ENCODE peak calls at places on chromosome 16, in five cellular contexts. D is AG08396, R is ovary, S is A172, K is mesendoderm. E is an unnamed sample.

GRCh38 chr16:12590963-12591362 is 212.7 kb downstream of the CPPED1 start:
- DNase-seq in D (no peak), R (no peak), S (no peak), K (no peak), E (no peak)

GRCh38 chr16:1028056-1028455 is 44.5 kb upstream of the SSTR5 start:
- DNase-seq in D (no peak), R (no peak), S (no peak), K (no peak), E (no peak)

GRCh38 chr16:53773150-53773846 is 69.3 kb downstream of the FTO start:
- DNase-seq in D (peak), R (no peak), S (peak), K (peak), E (no peak)

GRCh38 chr16:83215417-83216001 is 588.7 kb downstream of the CDH13 start:
- DNase-seq in D (peak), R (no peak), S (peak), K (peak), E (peak)

GRCh38 chr16:86129541-86129940 is 230.6 kb downstream of the IRF8 start:
- DNase-seq in D (no peak), R (no peak), S (no peak), K (no peak), E (no peak)

GRCh38 chr16:85970016-85970711 is 71.2 kb downstream of the IRF8 start:
- DNase-seq in D (no peak), R (no peak), S (no peak), K (no peak), E (no peak)

GRCh38 chr16:67939507-67940435 is 3.1 kb upstream of the PSMB10 start:
- DNase-seq in D (no peak), R (peak), S (no peak), K (no peak), E (no peak)

GRCh38 chr16:89847056-89847929 is 19.0 kb downstream of the SPIRE2 start:
- DNase-seq in D (no peak), R (no peak), S (no peak), K (no peak), E (no peak)

GRCh38 chr16:58510776-58511628 is 4.3 kb upstream of the SETD6 start:
- DNase-seq in D (no peak), R (no peak), S (no peak), K (no peak), E (no peak)

GRCh38 chr16:28086496-28087139 is 23.1 kb upstream of the GSG1L start:
- DNase-seq in D (no peak), R (no peak), S (no peak), K (no peak), E (no peak)

GRCh38 chr16:1295465-1295864 is 14.0 kb upstream of the UBE2I start:
- DNase-seq in D (no peak), R (no peak), S (no peak), K (no peak), E (no peak)

E was measured in heart right ventricle.